ENCODE peak calls at places on chromosome 19, in six cellular contexts. A is COR-L47, B is NCI-H774, L is fibroblast of lung, W is GDM1, U is T-cell. E is an unnamed sample.

GRCh38 chr19:54310543-54310942 is 2.4 kb downstream of the LILRA5 start:
- DNase-seq in A (no peak), B (no peak), L (no peak), W (no peak), U (no peak), E (no peak)

GRCh38 chr19:12244370-12244769 is 50.3 kb downstream of the ZNF44 start:
- DNase-seq in A (no peak), B (no peak), L (no peak), W (no peak), U (no peak), E (no peak)

GRCh38 chr19:43765109-43765876 is 10.5 kb upstream of the SMG9 start:
- DNase-seq in A (no peak), B (no peak), L (peak), W (peak), U (peak), E (no peak)

GRCh38 chr19:55253842-55254624 is 4.8 kb downstream of the PPP6R1 start:
- DNase-seq in A (peak), B (peak), L (no peak), W (peak), U (peak), E (no peak)

GRCh38 chr19:58218899-58219298 is 9.8 kb upstream of the ZNF544 start:
- DNase-seq in A (peak), B (no peak), L (peak), W (no peak), U (no peak), E (no peak)

GRCh38 chr19:4555657-4556561 is 3.6 kb downstream of the SEMA6B start:
- DNase-seq in A (no peak), B (peak), L (no peak), W (no peak), U (no peak), E (peak)

GRCh38 chr19:2575734-2576481 is 100.0 kb downstream of the GADD45B start:
- DNase-seq in A (no peak), B (no peak), L (peak), W (no peak), U (no peak), E (peak)

GRCh38 chr19:40609561-40610395 is 8.6 kb downstream of the LTBP4 start:
- DNase-seq in A (no peak), B (peak), L (no peak), W (peak), U (peak), E (peak)

GRCh38 chr19:33767898-33768413 is 28.7 kb upstream of the KCTD15 start:
- DNase-seq in A (no peak), B (no peak), L (peak), W (no peak), U (no peak), E (peak)

GRCh38 chr19:48135411-48135810 is 24.8 kb upstream of the PLA2G4C start:
- DNase-seq in A (no peak), B (no peak), L (no peak), W (no peak), U (no peak), E (no peak)

E was measured in HEK293T.